ENCODE peak calls at places on chromosomes 7 and 10, in six cellular contexts. One of them, this sample, is unnamed.

GRCh38 chr7:138030679-138031351 is 28.9 kb upstream of the CREB3L2 start:
- DNase-seq in NCI-H1694: no peak
- DNase-seq in NCI-H1105: no peak
- DNase-seq in naive thymus-derived CD8-positive, alpha-beta T cell: no peak
- DNase-seq in NCI-H1092: no peak
- DNase-seq in left ventricle myocardium inferior: no peak
- DNase-seq in this sample: no peak

GRCh38 chr10:29635711-29636144 is 957 bp upstream of the SVIL start:
- DNase-seq in NCI-H1694: no peak
- DNase-seq in NCI-H1105: no peak
- DNase-seq in naive thymus-derived CD8-positive, alpha-beta T cell: no peak
- DNase-seq in NCI-H1092: no peak
- DNase-seq in left ventricle myocardium inferior: no peak
- DNase-seq in this sample: no peak

GRCh38 chr7:129774359-129774758 is 162.8 kb downstream of the NRF1 start:
- DNase-seq in NCI-H1694: peak; percentile 49
- DNase-seq in NCI-H1105: no peak
- DNase-seq in naive thymus-derived CD8-positive, alpha-beta T cell: no peak
- DNase-seq in NCI-H1092: peak; percentile 28
- DNase-seq in left ventricle myocardium inferior: no peak
- DNase-seq in this sample: no peak

GRCh38 chr7:4115941-4116610 is 566.0 kb upstream of the FOXK1 start:
- DNase-seq in NCI-H1694: no peak
- DNase-seq in NCI-H1105: no peak
- DNase-seq in naive thymus-derived CD8-positive, alpha-beta T cell: no peak
- DNase-seq in NCI-H1092: no peak
- DNase-seq in left ventricle myocardium inferior: no peak
- DNase-seq in this sample: no peak

GRCh38 chr7:92810242-92810611 is 26.1 kb downstream of the CDK6 start:
- DNase-seq in NCI-H1694: no peak
- DNase-seq in NCI-H1105: no peak
- DNase-seq in naive thymus-derived CD8-positive, alpha-beta T cell: no peak
- DNase-seq in NCI-H1092: no peak
- DNase-seq in left ventricle myocardium inferior: no peak
- DNase-seq in this sample: no peak

GRCh38 chr7:110870926-110871325 is 220.0 kb upstream of the LRRN3 start:
- DNase-seq in NCI-H1694: no peak
- DNase-seq in NCI-H1105: no peak
- DNase-seq in naive thymus-derived CD8-positive, alpha-beta T cell: no peak
- DNase-seq in NCI-H1092: no peak
- DNase-seq in left ventricle myocardium inferior: no peak
- DNase-seq in this sample: no peak

GRCh38 chr10:3048114-3049019 is 19.0 kb upstream of the PFKP start:
- DNase-seq in NCI-H1694: no peak
- DNase-seq in NCI-H1105: no peak
- DNase-seq in naive thymus-derived CD8-positive, alpha-beta T cell: no peak
- DNase-seq in NCI-H1092: no peak
- DNase-seq in left ventricle myocardium inferior: no peak
- DNase-seq in this sample: no peak

GRCh38 chr10:13984647-13985155 is 346.0 kb downstream of the FRMD4A start:
- DNase-seq in NCI-H1694: no peak
- DNase-seq in NCI-H1105: no peak
- DNase-seq in naive thymus-derived CD8-positive, alpha-beta T cell: no peak
- DNase-seq in NCI-H1092: no peak
- DNase-seq in left ventricle myocardium inferior: no peak
- DNase-seq in this sample: no peak

GRCh38 chr10:90675621-90676020 is 182.2 kb downstream of the HTR7 start:
- DNase-seq in NCI-H1694: no peak
- DNase-seq in NCI-H1105: no peak
- DNase-seq in naive thymus-derived CD8-positive, alpha-beta T cell: no peak
- DNase-seq in NCI-H1092: no peak
- DNase-seq in left ventricle myocardium inferior: no peak
- DNase-seq in this sample: no peak

GRCh38 chr7:20310963-20311742 is 19.5 kb upstream of the ITGB8 start:
- DNase-seq in NCI-H1694: no peak
- DNase-seq in NCI-H1105: no peak
- DNase-seq in naive thymus-derived CD8-positive, alpha-beta T cell: no peak
- DNase-seq in NCI-H1092: peak; percentile 9
- DNase-seq in left ventricle myocardium inferior: no peak
- DNase-seq in this sample: no peak

GRCh38 chr7:151247016-151247580 is 1.4 kb downstream of the SMARCD3 start:
- DNase-seq in NCI-H1694: no peak
- DNase-seq in NCI-H1105: no peak
- DNase-seq in naive thymus-derived CD8-positive, alpha-beta T cell: no peak
- DNase-seq in NCI-H1092: no peak
- DNase-seq in left ventricle myocardium inferior: no peak
- DNase-seq in this sample: no peak

GRCh38 chr10:72483452-72483851 is 128.7 kb upstream of the DNAJB12 start:
- DNase-seq in NCI-H1694: no peak
- DNase-seq in NCI-H1105: no peak
- DNase-seq in naive thymus-derived CD8-positive, alpha-beta T cell: no peak
- DNase-seq in NCI-H1092: no peak
- DNase-seq in left ventricle myocardium inferior: no peak
- DNase-seq in this sample: no peak

GRCh38 chr10:131983780-131984179 is 2.1 kb upstream of the BNIP3 start:
- DNase-seq in NCI-H1694: no peak
- DNase-seq in NCI-H1105: no peak
- DNase-seq in naive thymus-derived CD8-positive, alpha-beta T cell: no peak
- DNase-seq in NCI-H1092: no peak
- DNase-seq in left ventricle myocardium inferior: no peak
- DNase-seq in this sample: no peak

GRCh38 chr7:69823151-69823744 is 225.0 kb downstream of the AUTS2 start:
- DNase-seq in NCI-H1694: no peak
- DNase-seq in NCI-H1105: peak; percentile 65
- DNase-seq in naive thymus-derived CD8-positive, alpha-beta T cell: no peak
- DNase-seq in NCI-H1092: peak; percentile 75
- DNase-seq in left ventricle myocardium inferior: no peak
- DNase-seq in this sample: no peak

GRCh38 chr10:103086799-103087198 is 106.3 kb downstream of the NT5C2 start:
- DNase-seq in NCI-H1694: no peak
- DNase-seq in NCI-H1105: no peak
- DNase-seq in naive thymus-derived CD8-positive, alpha-beta T cell: no peak
- DNase-seq in NCI-H1092: no peak
- DNase-seq in left ventricle myocardium inferior: no peak
- DNase-seq in this sample: no peak

GRCh38 chr7:130275826-130276291 is 9.2 kb downstream of the CPA2 start:
- DNase-seq in NCI-H1694: no peak
- DNase-seq in NCI-H1105: no peak
- DNase-seq in naive thymus-derived CD8-positive, alpha-beta T cell: no peak
- DNase-seq in NCI-H1092: no peak
- DNase-seq in left ventricle myocardium inferior: no peak
- DNase-seq in this sample: no peak

GRCh38 chr7:73823257-73823656 is 7.5 kb upstream of the CLDN4 start:
- DNase-seq in NCI-H1694: no peak
- DNase-seq in NCI-H1105: no peak
- DNase-seq in naive thymus-derived CD8-positive, alpha-beta T cell: no peak
- DNase-seq in NCI-H1092: no peak
- DNase-seq in left ventricle myocardium inferior: no peak
- DNase-seq in this sample: no peak

GRCh38 chr7:16028103-16028502 is 341.6 kb upstream of the MEOX2 start:
- DNase-seq in NCI-H1694: no peak
- DNase-seq in NCI-H1105: no peak
- DNase-seq in naive thymus-derived CD8-positive, alpha-beta T cell: no peak
- DNase-seq in NCI-H1092: no peak
- DNase-seq in left ventricle myocardium inferior: no peak
- DNase-seq in this sample: no peak

GRCh38 chr10:78335691-78336401 is 302.2 kb downstream of the RPS24 start:
- DNase-seq in NCI-H1694: no peak
- DNase-seq in NCI-H1105: no peak
- DNase-seq in naive thymus-derived CD8-positive, alpha-beta T cell: no peak
- DNase-seq in NCI-H1092: no peak
- DNase-seq in left ventricle myocardium inferior: peak; percentile 37
- DNase-seq in this sample: no peak

GRCh38 chr7:78165454-78165853 is 366.9 kb downstream of the PHTF2 start:
- DNase-seq in NCI-H1694: no peak
- DNase-seq in NCI-H1105: no peak
- DNase-seq in naive thymus-derived CD8-positive, alpha-beta T cell: no peak
- DNase-seq in NCI-H1092: no peak
- DNase-seq in left ventricle myocardium inferior: no peak
- DNase-seq in this sample: no peak

GRCh38 chr10:127971973-127972615 is 65.2 kb downstream of the PTPRE start:
- DNase-seq in NCI-H1694: no peak
- DNase-seq in NCI-H1105: no peak
- DNase-seq in naive thymus-derived CD8-positive, alpha-beta T cell: no peak
- DNase-seq in NCI-H1092: no peak
- DNase-seq in left ventricle myocardium inferior: no peak
- DNase-seq in this sample: no peak

GRCh38 chr7:155769701-155770100 is 42.6 kb downstream of the SHH start:
- DNase-seq in NCI-H1694: no peak
- DNase-seq in NCI-H1105: no peak
- DNase-seq in naive thymus-derived CD8-positive, alpha-beta T cell: no peak
- DNase-seq in NCI-H1092: no peak
- DNase-seq in left ventricle myocardium inferior: no peak
- DNase-seq in this sample: no peak

GRCh38 chr10:101260764-101261341 is 31.6 kb upstream of the LBX1 start:
- DNase-seq in NCI-H1694: no peak
- DNase-seq in NCI-H1105: no peak
- DNase-seq in naive thymus-derived CD8-positive, alpha-beta T cell: no peak
- DNase-seq in NCI-H1092: no peak
- DNase-seq in left ventricle myocardium inferior: no peak
- DNase-seq in this sample: no peak

GRCh38 chr10:77236700-77237099 is 400.9 kb downstream of the KCNMA1 start:
- DNase-seq in NCI-H1694: no peak
- DNase-seq in NCI-H1105: no peak
- DNase-seq in naive thymus-derived CD8-positive, alpha-beta T cell: no peak
- DNase-seq in NCI-H1092: no peak
- DNase-seq in left ventricle myocardium inferior: no peak
- DNase-seq in this sample: no peak

GRCh38 chr10:80081026-80081425 is 2.6 kb downstream of the TMEM254 start:
- DNase-seq in NCI-H1694: no peak
- DNase-seq in NCI-H1105: no peak
- DNase-seq in naive thymus-derived CD8-positive, alpha-beta T cell: no peak
- DNase-seq in NCI-H1092: no peak
- DNase-seq in left ventricle myocardium inferior: no peak
- DNase-seq in this sample: no peak

GRCh38 chr7:142556745-142557144 is 192.5 kb upstream of the PRSS1 start:
- DNase-seq in NCI-H1694: no peak
- DNase-seq in NCI-H1105: no peak
- DNase-seq in naive thymus-derived CD8-positive, alpha-beta T cell: no peak
- DNase-seq in NCI-H1092: no peak
- DNase-seq in left ventricle myocardium inferior: no peak
- DNase-seq in this sample: no peak